ENCODE peak calls at places on chromosomes 12 and 14, in six cellular contexts. N is cardiac muscle cell; S is stomach; Q is CD8-positive, alpha-beta memory T cell; E is HepG2; I is A549. M is an unnamed sample.

GRCh38 chr12:100733817-100734593 is 60.6 kb upstream of the ANO4 start:
- DNase-seq in N (peak; percentile 63), S (no peak), Q (no peak), E (peak; percentile 20), I (peak; percentile 60), M (peak; percentile 50)

GRCh38 chr12:88750867-88751543 is 170.7 kb upstream of the KITLG start:
- DNase-seq in N (no peak), S (no peak), Q (no peak), E (no peak), I (no peak), M (no peak)

GRCh38 chr14:93936245-93936644 is 9.1 kb downstream of the FAM181A start:
- DNase-seq in N (no peak), S (no peak), Q (no peak), E (no peak), I (peak; percentile 45), M (peak; percentile 23)

GRCh38 chr14:89397569-89397968 is 19.5 kb downstream of the FOXN3 start:
- DNase-seq in N (no peak), S (no peak), Q (no peak), E (no peak), I (no peak), M (no peak)

GRCh38 chr12:116861331-116861730 is 19.9 kb downstream of the HRK start:
- DNase-seq in N (peak; percentile 67), S (no peak), Q (peak; percentile 15), E (no peak), I (no peak), M (no peak)

GRCh38 chr14:36383674-36384421 is 63.4 kb upstream of the MBIP start:
- DNase-seq in N (no peak), S (no peak), Q (no peak), E (no peak), I (no peak), M (no peak)

GRCh38 chr14:91365552-91365951 is 52.1 kb downstream of the CCDC88C start:
- DNase-seq in N (no peak), S (no peak), Q (no peak), E (no peak), I (no peak), M (no peak)

GRCh38 chr14:104875412-104875751 is 10.3 kb downstream of the CEP170B start:
- DNase-seq in N (no peak), S (no peak), Q (no peak), E (no peak), I (no peak), M (no peak)

GRCh38 chr14:80356413-80356812 is 145.1 kb upstream of the DIO2 start:
- DNase-seq in N (peak; percentile 49), S (no peak), Q (no peak), E (peak; percentile 2), I (peak; percentile 35), M (no peak)

GRCh38 chr12:69623970-69624369 is 13.3 kb upstream of the LRRC10 start:
- DNase-seq in N (peak; percentile 59), S (peak; percentile 97), Q (no peak), E (no peak), I (no peak), M (peak; percentile 78)

GRCh38 chr14:22265319-22266140 is 323.5 kb downstream of the DAD1 start:
- DNase-seq in N (peak; percentile 6), S (no peak), Q (peak; percentile 6), E (no peak), I (no peak), M (no peak)

GRCh38 chr12:27297576-27297975 is 35.1 kb upstream of the BMAL2 start:
- DNase-seq in N (no peak), S (no peak), Q (no peak), E (no peak), I (no peak), M (no peak)

GRCh38 chr14:55671641-55672040 is 91.6 kb downstream of the KTN1 start:
- DNase-seq in N (no peak), S (no peak), Q (no peak), E (no peak), I (no peak), M (no peak)

GRCh38 chr12:96710127-96710745 is 196.8 kb upstream of the NEDD1 start:
- DNase-seq in N (no peak), S (no peak), Q (no peak), E (no peak), I (peak; percentile 31), M (peak; percentile 5)

GRCh38 chr12:50166776-50167025 is 468 bp downstream of the CERS5 start:
- DNase-seq in N (no peak), S (peak; percentile 29), Q (no peak), E (no peak), I (no peak), M (no peak)

GRCh38 chr12:6463858-6464257 is 6.6 kb downstream of the VAMP1 start:
- DNase-seq in N (no peak), S (no peak), Q (no peak), E (no peak), I (no peak), M (no peak)

GRCh38 chr12:6460751-6461371 is 9.0 kb downstream of the TAPBPL start:
- DNase-seq in N (no peak), S (no peak), Q (peak; percentile 51), E (no peak), I (no peak), M (no peak)

GRCh38 chr12:6463211-6463610 is 7.3 kb downstream of the VAMP1 start:
- DNase-seq in N (no peak), S (no peak), Q (no peak), E (no peak), I (no peak), M (no peak)

GRCh38 chr12:6462234-6462995 is 8.1 kb downstream of the VAMP1 start:
- DNase-seq in N (no peak), S (no peak), Q (no peak), E (no peak), I (no peak), M (no peak)

GRCh38 chr12:6461401-6462233 is 8.9 kb downstream of the VAMP1 start:
- DNase-seq in N (no peak), S (peak; percentile 62), Q (peak; percentile 87), E (no peak), I (no peak), M (peak; percentile 73)
- H3K27ac ChIP-seq in N (no peak overlapping the region), S (peak overlapping the region; percentile 75), Q (peak overlapping the region; percentile 79), E (no peak overlapping the region), I (no peak overlapping the region), M (peak overlapping the region; percentile 95)

GRCh38 chr12:65918057-65918456 is 93.8 kb downstream of the HMGA2 start:
- DNase-seq in N (no peak), S (no peak), Q (no peak), E (no peak), I (no peak), M (no peak)
- H3K4me3 ChIP-seq in N (no peak overlapping the region), S (no peak overlapping the region), Q (peak overlapping the region; percentile 18), E (no peak overlapping the region), I (no peak overlapping the region), M (no peak overlapping the region)

DNA sequence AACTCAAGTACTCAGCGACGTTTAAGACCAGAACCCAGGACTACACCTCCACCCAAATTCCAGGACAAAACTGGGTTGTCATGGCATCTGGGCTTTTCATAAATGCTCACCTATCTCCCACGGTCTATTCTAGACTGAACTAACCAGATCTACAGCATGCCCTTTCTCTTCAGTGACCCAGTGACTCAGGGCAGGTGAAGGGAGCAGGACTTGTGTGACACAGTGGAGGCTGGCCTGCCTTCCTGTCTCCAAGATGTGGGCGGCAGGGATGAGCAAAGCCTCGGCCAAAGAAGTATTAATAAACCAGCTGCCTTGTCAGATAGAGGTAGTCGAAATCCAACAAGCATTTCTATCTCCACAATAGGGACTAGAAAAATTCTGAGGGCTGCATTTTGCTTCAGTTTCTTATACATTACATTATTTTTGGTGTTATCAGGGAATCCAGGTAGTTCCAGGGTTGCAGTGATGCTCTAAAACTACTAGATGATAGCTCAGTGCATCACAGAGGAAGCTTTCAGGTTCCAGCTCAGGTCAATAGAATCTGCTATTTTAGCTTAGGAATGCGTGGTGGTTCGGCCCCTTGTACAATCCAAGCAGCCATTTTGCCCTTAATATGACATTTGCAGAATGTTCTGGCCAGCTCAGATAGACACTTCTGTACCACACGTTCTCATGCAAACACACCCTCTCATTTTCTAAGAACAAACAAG is 4.2 kb upstream of the GLRX5 start:
- DNase-seq in N (no peak), S (no peak), Q (no peak), E (no peak), I (no peak), M (no peak)
- H3K4me1 ChIP-seq in N (peaks cover 22% of the 10 kb centered on the region), S (peaks cover 61% of the 10 kb centered on the region), Q (peaks cover 33% of the 10 kb centered on the region), E (peaks cover 59% of the 10 kb centered on the region), I (peaks cover 33% of the 10 kb centered on the region), M (peaks cover 7% of the 10 kb centered on the region)

GRCh38 chr14:69561893-69562292 is 12.8 kb downstream of the CCDC177 start:
- DNase-seq in N (no peak), S (no peak), Q (no peak), E (no peak), I (no peak), M (no peak)
- H3K27ac ChIP-seq in N (no peak overlapping the region), S (no peak overlapping the region), Q (no peak overlapping the region), E (no peak overlapping the region), I (no peak overlapping the region), M (no peak overlapping the region)

DNA sequence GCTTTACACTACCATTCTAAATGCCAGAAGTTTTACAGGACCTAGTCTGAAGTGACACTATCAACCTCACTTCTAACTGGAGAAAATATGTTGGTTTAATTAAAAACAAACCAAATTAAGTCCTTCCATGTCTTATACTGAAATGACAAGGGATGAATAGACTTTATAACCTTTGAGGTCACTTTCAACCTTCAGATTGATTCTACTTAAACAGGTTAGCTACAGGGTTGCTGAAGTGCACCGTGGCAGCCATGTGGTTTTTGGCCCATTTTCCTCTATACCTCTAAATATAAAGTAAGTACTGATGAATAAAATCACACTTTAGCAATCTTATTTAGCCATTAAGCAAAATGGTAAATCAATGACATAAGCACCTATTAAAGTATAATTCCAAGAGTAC is 3.9 kb downstream of the SLC38A2 start:
- DNase-seq in N (peak; percentile 40), S (no peak), Q (no peak), E (no peak), I (no peak), M (no peak)
- H3K4me3 ChIP-seq in N (peak overlapping the region; percentile 99), S (peak overlapping the region; percentile 98), Q (no peak overlapping the region), E (peak overlapping the region; percentile 96), I (peak overlapping the region; percentile 91), M (peak overlapping the region; percentile 12)

DNA sequence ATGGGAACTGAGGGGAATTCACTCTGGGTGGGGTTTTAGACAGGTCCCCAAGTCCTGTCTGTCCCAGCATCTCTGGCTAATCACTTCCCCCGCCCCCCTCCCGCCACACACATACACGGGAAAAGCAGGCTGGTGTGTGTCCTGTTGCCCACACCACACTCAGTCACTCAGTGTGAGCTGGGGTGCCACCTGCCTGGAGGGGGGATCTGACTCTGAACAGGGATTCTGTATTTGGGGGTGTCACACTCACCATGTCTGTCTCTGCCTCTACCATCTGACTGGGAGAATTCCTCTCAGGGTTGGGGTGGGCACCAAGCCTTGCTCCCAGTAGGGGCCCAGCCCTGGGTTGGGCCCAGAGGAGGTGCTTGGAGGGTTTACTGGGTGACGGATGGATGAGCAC is 31.1 kb downstream of the SH2B3 start:
- DNase-seq in N (no peak), S (no peak), Q (no peak), E (no peak), I (no peak), M (no peak)
- H3K4me1 ChIP-seq in N (no peaks in the 10 kb centered on the region), S (peaks cover 74% of the 10 kb centered on the region), Q (peaks cover 91% of the 10 kb centered on the region), E (peaks cover 12% of the 10 kb centered on the region), I (peaks cover 30% of the 10 kb centered on the region), M (no peaks in the 10 kb centered on the region)

M was measured in small intestine.